ENCODE peak calls at places on chromosomes 13 and 19, in five cellular contexts. Y is NB4, Q is A549, J is stomach, S is tibial nerve. R is an unnamed sample.

GRCh38 chr19:46733693-46734240 is 12.1 kb upstream of the FKRP start:
- DNase-seq in Y (peak; percentile 95), Q (no peak), J (no peak), S (no peak), R (no peak)

GRCh38 chr13:40368123-40368891 is 298.1 kb downstream of the FOXO1 start:
- DNase-seq in Y (no peak), Q (no peak), J (no peak), S (no peak), R (no peak)

GRCh38 chr19:30883071-30883470 is 466.2 kb downstream of the TSHZ3 start:
- DNase-seq in Y (no peak), Q (no peak), J (no peak), S (no peak), R (no peak)

GRCh38 chr13:93227280-93227905 is 786 bp downstream of the GPC6 start:
- DNase-seq in Y (no peak), Q (peak; percentile 41), J (no peak), S (no peak), R (no peak)

GRCh38 chr19:12202250-12202649 is 39.4 kb downstream of the ZNF136 start:
- DNase-seq in Y (peak; percentile 52), Q (no peak), J (peak; percentile 66), S (no peak), R (no peak)

GRCh38 chr13:111468037-111468959 is 147.9 kb downstream of the TEX29 start:
- DNase-seq in Y (no peak), Q (no peak), J (no peak), S (no peak), R (no peak)

GRCh38 chr13:112260108-112261055 is 115.8 kb upstream of the SPACA7 start:
- DNase-seq in Y (no peak), Q (no peak), J (no peak), S (no peak), R (no peak)

GRCh38 chr13:43441464-43441863 is 345.3 kb downstream of the ENOX1 start:
- DNase-seq in Y (no peak), Q (no peak), J (no peak), S (no peak), R (no peak)

GRCh38 chr13:59643906-59644626 is 519.7 kb downstream of the DIAPH3 start:
- DNase-seq in Y (no peak), Q (no peak), J (no peak), S (no peak), R (no peak)

GRCh38 chr19:53507523-53508442 is 30.2 kb upstream of the ZNF331 start:
- DNase-seq in Y (no peak), Q (no peak), J (no peak), S (no peak), R (no peak)
- TF ChIP-seq POLR2A in Y (no peak), Q (no peak), J (no peak), S (no peak), R (no peak)

GRCh38 chr19:54100560-54100959 is at the start of gene OSCAR:
- DNase-seq in Y (peak; percentile 92), Q (no peak), J (no peak), S (no peak), R (no peak)

GRCh38 chr19:54106716-54107115 is 4.1 kb downstream of the NDUFA3 start:
- DNase-seq in Y (no peak), Q (no peak), J (no peak), S (no peak), R (no peak)

GRCh38 chr19:54104998-54105715 is 2.5 kb downstream of the NDUFA3 start:
- DNase-seq in Y (no peak), Q (no peak), J (no peak), S (no peak), R (no peak)

GRCh38 chr19:54105796-54106195 is 3.1 kb downstream of the NDUFA3 start:
- DNase-seq in Y (no peak), Q (no peak), J (no peak), S (no peak), R (no peak)

DNA sequence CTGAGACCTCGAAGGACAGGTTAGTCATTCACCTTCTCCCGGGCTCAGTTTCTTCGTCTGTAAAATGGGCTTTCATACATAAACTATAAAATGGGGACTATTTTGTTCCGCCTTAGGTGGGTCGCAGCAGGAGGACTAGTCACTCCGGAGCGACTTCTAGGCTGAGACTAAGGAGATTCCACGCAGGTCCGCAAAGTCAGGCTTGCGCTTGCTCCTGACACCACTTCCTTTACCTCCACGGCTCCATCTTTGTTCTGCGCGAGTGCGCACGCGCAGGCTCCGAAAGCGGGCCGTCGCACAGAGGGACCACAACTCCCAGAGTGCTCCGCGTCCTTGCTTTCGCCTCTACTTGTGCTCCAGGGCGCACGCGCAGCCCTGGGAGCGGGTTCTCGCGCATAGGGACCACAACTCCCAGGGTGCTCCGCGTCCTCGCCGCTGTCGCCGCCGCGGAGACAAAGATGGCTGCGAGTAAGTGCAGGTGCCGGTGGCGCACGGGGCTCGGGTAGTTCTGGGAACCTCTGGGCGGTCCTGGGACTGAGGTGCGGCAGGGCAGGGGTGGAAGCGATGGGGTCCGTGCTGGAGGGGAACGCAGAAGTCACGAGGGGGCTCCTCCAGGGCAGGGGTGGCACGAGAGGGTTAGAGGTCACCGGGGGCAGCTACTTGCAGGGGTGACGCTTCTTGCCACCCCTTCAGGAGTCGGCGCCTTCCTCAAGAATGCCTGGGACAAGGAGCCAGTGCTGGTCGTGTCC is at the start of gene NDUFA3:
- DNase-seq in Y (peak; percentile 98), Q (peak; percentile 99), J (peak; percentile 98), S (peak; percentile 93), R (peak; percentile 89)
- TF ChIP-seq POLR2A in Y (peak; percentile 81), Q (peak; percentile 75), J (no peak), S (peak; percentile 44), R (no peak)

GRCh38 chr13:113413898-113414282 is 39.4 kb downstream of the ADPRHL1 start:
- DNase-seq in Y (peak; percentile 58), Q (no peak), J (peak; percentile 46), S (no peak), R (no peak)
- TF ChIP-seq POLR2A in Y (no peak), Q (no peak), J (no peak), S (no peak), R (no peak)

DNA sequence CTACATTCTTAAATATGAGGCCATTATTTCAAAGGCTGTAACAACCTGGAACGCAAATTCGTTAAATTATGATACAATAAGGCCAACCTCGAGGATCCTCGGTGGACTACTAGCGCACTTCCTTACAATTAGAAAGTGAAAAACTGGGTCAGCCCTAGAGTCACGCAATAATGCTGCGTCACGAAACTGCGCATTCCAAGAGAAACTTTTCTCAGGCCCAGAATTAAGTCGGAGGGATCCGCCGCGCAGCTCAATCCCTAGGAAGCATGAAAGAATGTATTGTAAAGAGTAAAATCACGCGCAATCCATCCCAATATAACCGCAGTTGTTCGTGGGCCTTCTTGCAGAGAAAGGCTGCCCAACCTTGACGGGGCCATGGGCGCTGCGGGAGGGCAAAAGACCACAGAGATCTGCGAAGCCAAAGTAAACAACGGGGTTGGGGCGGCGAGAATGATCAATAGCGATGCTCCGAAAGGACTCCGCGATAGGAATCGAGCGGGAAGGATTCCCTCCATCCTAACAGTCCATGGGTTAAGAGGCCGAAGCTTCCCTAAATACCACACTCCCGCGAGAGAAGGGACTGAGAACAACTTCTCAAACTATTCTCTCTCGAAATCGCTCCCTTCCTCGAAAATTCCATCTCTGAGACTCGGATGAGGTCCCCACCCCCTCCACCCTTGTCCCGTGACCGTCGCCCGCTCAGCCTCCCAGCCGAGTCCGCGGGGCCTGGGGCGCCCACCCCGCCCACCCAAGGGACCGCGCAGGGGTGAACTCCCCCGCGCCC is 564 bp downstream of the SPART start:
- DNase-seq in Y (peak; percentile 90), Q (peak; percentile 69), J (peak; percentile 67), S (peak; percentile 89), R (no peak)
- TF ChIP-seq POLR2A in Y (peak; percentile 74), Q (no peak), J (no peak), S (peak; percentile 78), R (peak; percentile 63)

DNA sequence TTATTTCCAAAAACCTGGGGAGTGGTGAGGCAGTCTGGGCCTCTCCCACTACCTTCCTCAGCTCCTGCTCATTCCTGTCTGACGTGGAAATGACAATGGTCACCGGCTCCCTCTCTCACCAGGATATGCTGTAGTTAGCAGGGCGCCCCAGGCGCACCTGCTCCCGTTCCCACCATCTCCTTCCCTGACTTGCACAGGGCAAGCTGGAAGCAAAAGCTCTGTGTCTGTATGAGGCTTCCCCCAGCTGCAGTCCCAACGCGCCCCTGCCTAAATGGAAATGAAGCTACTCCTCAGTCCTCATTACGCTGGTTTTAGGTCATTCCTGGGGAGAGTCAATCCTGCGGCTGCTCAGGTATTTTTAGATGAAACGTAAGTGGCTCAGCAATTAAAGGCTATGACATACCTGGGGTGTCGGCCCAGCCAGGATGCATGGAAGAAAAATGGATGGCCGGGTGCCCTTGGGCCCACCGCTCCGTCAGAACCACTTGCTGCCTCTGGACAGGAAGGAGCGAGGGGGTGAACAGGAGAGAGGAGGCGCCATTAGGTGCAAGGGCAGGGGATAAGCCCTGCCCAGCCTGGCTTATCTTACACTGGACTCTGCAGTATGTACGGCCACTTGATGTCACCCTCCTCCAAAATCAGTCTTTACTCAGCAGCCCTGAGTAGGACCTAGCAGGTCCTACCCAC is 32.4 kb downstream of the DHRS12 start:
- DNase-seq in Y (no peak), Q (no peak), J (no peak), S (no peak), R (no peak)
- TF ChIP-seq POLR2A in Y (no peak), Q (no peak), J (no peak), S (no peak), R (no peak)

GRCh38 chr19:1130801-1131717 is 27.3 kb downstream of the GPX4 start:
- DNase-seq in Y (peak; percentile 22), Q (no peak), J (peak; percentile 46), S (no peak), R (no peak)
- TF ChIP-seq POLR2A in Y (no peak), Q (no peak), J (no peak), S (no peak), R (no peak)

GRCh38 chr13:114235697-114236096 is 1.0 kb downstream of the CDC16 start:
- DNase-seq in Y (no peak), Q (no peak), J (no peak), S (no peak), R (no peak)

GRCh38 chr13:114234266-114234644 is 442 bp upstream of the CDC16 start:
- DNase-seq in Y (no peak), Q (no peak), J (no peak), S (no peak), R (no peak)

GRCh38 chr13:114236224-114236623 is 1.5 kb downstream of the CDC16 start:
- DNase-seq in Y (no peak), Q (no peak), J (no peak), S (no peak), R (no peak)

GRCh38 chr13:114237415-114238112 is 2.9 kb downstream of the CDC16 start:
- DNase-seq in Y (no peak), Q (no peak), J (no peak), S (no peak), R (no peak)

DNA sequence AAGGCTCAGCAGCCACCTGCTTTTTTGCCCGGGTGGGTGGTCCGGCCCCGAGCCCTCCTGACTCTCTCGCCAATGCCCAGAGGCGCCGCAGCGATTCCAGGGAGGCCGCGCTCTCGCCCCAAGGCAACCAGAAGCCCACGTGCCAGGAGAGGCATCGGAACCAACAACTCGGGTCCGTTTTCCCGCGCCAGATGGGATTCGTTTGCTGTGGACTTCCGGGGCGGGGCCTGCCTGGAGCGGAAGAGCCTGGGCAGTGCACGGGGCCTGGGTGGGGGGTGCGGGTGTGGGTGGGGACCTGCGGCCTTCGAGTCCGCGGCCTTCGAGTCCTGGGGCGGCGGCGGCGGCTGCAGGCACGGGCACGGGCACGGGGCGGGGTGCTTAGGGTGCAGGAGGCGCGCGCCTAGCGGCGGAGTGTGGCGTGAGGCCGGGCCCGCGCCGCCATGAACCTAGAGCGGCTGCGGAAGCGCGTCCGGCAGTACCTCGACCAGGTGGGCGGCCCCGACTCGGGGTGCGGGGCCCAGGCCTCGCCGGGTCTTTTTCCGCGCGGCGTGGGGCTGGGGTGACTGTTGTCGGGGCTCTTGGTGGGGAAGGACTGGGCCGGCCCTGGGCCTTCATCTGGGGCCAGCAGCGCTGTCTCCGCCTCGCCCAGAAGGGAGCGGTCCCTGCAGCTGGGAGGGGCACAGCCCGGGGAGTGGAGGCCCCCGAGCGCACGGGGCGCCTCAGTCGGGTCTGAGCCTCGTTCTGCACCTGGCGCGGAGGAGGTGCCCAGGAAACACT is at the start of gene CDC16:
- DNase-seq in Y (peak; percentile 96), Q (peak; percentile 94), J (peak; percentile 95), S (peak; percentile 89), R (peak; percentile 57)
- TF ChIP-seq POLR2A in Y (peak; percentile 55), Q (peak; percentile 45), J (no peak), S (no peak), R (peak; percentile 63)

R was measured in esophagus squamous epithelium.